ENCODE peak calls at places on chromosome 18, in four cellular contexts. Z is T-cell, N is sciatic nerve, E is T47D. T is an unnamed sample.
A peak's percentile ranks its signal among the peaks of the same experiment; 100 is the strongest.

GRCh38 chr18:30358545-30358944 is 684.0 kb downstream of the DSC3 start:
- DNase-seq in Z (no peak), N (no peak), E (no peak), T (no peak)

GRCh38 chr18:25295624-25296138 is 56.3 kb downstream of the ZNF521 start:
- DNase-seq in Z (no peak), N (no peak), E (no peak), T (no peak)

GRCh38 chr18:3593381-3593903 is 143.5 kb downstream of the TGIF1 start:
- DNase-seq in Z (no peak), N (no peak), E (peak; percentile 72), T (no peak)

GRCh38 chr18:6323319-6323889 is 91.3 kb downstream of the L3MBTL4 start:
- DNase-seq in Z (no peak), N (no peak), E (no peak), T (no peak)

GRCh38 chr18:45324489-45325111 is 290.7 kb upstream of the SLC14A2 start:
- DNase-seq in Z (no peak), N (peak; percentile 77), E (peak; percentile 34), T (no peak)

GRCh38 chr18:44098551-44099098 is 582.1 kb upstream of the SETBP1 start:
- DNase-seq in Z (no peak), N (no peak), E (peak; percentile 58), T (no peak)

GRCh38 chr18:48479531-48479930 is 59.3 kb upstream of the CTIF start:
- DNase-seq in Z (no peak), N (no peak), E (no peak), T (no peak)

GRCh38 chr18:9513971-9514512 is 38.7 kb downstream of the RALBP1 start:
- DNase-seq in Z (no peak), N (no peak), E (no peak), T (no peak)

GRCh38 chr18:46341989-46342525 is 237.9 kb downstream of the HAUS1 start:
- DNase-seq in Z (no peak), N (no peak), E (no peak), T (no peak)

GRCh38 chr18:4450065-4450676 is 4.9 kb downstream of the DLGAP1 start:
- DNase-seq in Z (no peak), N (no peak), E (no peak), T (no peak)

GRCh38 chr18:59516356-59517155 is 157.5 kb upstream of the LMAN1 start:
- DNase-seq in Z (no peak), N (no peak), E (no peak), T (no peak)

GRCh38 chr18:3541549-3542386 is 91.8 kb downstream of the TGIF1 start:
- DNase-seq in Z (no peak), N (no peak), E (no peak), T (no peak)

GRCh38 chr18:55243852-55244251 is 284.6 kb upstream of the CCDC68 start:
- DNase-seq in Z (no peak), N (peak; percentile 73), E (no peak), T (no peak)

GRCh38 chr18:12256946-12257345 is 2.8 kb downstream of the CIDEA start:
- DNase-seq in Z (no peak), N (no peak), E (no peak), T (no peak)

GRCh38 chr18:37450434-37451133 is 115.0 kb downstream of the CELF4 start:
- DNase-seq in Z (no peak), N (no peak), E (no peak), T (no peak)

GRCh38 chr18:25351280-25351772 is 640 bp downstream of the ZNF521 start:
- DNase-seq in Z (no peak), N (no peak), E (no peak), T (no peak)

GRCh38 chr18:78812067-78812466 is 167.6 kb upstream of the SALL3 start:
- DNase-seq in Z (no peak), N (no peak), E (no peak), T (no peak)

GRCh38 chr18:54444309-54444914 is 86.7 kb downstream of the C18orf54 start:
- DNase-seq in Z (no peak), N (peak; percentile 61), E (peak; percentile 61), T (no peak)

GRCh38 chr18:43271593-43272432 is 5.5 kb downstream of the SYT4 start:
- DNase-seq in Z (no peak), N (no peak), E (peak; percentile 60), T (no peak)

GRCh38 chr18:52340466-52341378 is 725 bp downstream of the DCC start:
- DNase-seq in Z (no peak), N (no peak), E (no peak), T (no peak)

GRCh38 chr18:48274301-48274700 is 134.9 kb downstream of the ZBTB7C start:
- DNase-seq in Z (no peak), N (no peak), E (no peak), T (no peak)

GRCh38 chr18:621181-621580 is 24.4 kb downstream of the CLUL1 start:
- DNase-seq in Z (no peak), N (no peak), E (no peak), T (no peak)

GRCh38 chr18:55477537-55478300 is 110.3 kb downstream of the TCF4 start:
- DNase-seq in Z (no peak), N (no peak), E (peak; percentile 49), T (no peak)

GRCh38 chr18:79928563-79928960 is 22.9 kb downstream of the SLC66A2 start:
- DNase-seq in Z (no peak), N (peak; percentile 38), E (no peak), T (no peak)

GRCh38 chr18:76426738-76427305 is 68.2 kb downstream of the ZNF516 start:
- DNase-seq in Z (no peak), N (peak; percentile 75), E (peak; percentile 45), T (no peak)

GRCh38 chr18:48683661-48684060 is 144.8 kb downstream of the CTIF start:
- DNase-seq in Z (no peak), N (no peak), E (no peak), T (no peak)

GRCh38 chr18:59631583-59632181 is 65.5 kb downstream of the CCBE1 start:
- DNase-seq in Z (no peak), N (no peak), E (peak; percentile 27), T (no peak)

GRCh38 chr18:23163786-23164583 is 28.7 kb downstream of the CABLES1 start:
- DNase-seq in Z (no peak), N (no peak), E (no peak), T (no peak)

GRCh38 chr18:57959278-57959677 is 84.7 kb upstream of the NEDD4L start:
- DNase-seq in Z (no peak), N (no peak), E (peak; percentile 65), T (peak; percentile 6)

GRCh38 chr18:25222648-25223047 is 129.3 kb downstream of the ZNF521 start:
- DNase-seq in Z (no peak), N (no peak), E (no peak), T (no peak)

GRCh38 chr18:45887585-45887984 is 62.1 kb downstream of the SIGLEC15 start:
- DNase-seq in Z (no peak), N (no peak), E (no peak), T (no peak)

GRCh38 chr18:58297198-58297597 is 253.2 kb downstream of the NEDD4L start:
- DNase-seq in Z (no peak), N (no peak), E (no peak), T (no peak)